ENCODE peak calls at places on chromosome 15, in five cellular contexts. Y is foreskin fibroblast, H is GM23338, A is renal cortical epithelial cell, V is ureter. M is an unnamed sample.

GRCh38 chr15:89018235-89018634 is 70.0 kb upstream of the ABHD2 start:
- DNase-seq in V (peak; percentile 77), Y (no peak), H (no peak), A (no peak), M (no peak)

GRCh38 chr15:69462030-69462492 is 9.4 kb downstream of the RPLP1 start:
- DNase-seq in V (peak; percentile 50), A (no peak), Y (no peak), H (no peak), M (no peak)

GRCh38 chr15:73357999-73358665 is 10.6 kb downstream of the HCN4 start:
- DNase-seq in V (no peak), Y (no peak), H (no peak), A (peak; percentile 7), M (no peak)

GRCh38 chr15:89761009-89761831 is 10.2 kb upstream of the MESP1 start:
- DNase-seq in H (no peak), V (no peak), Y (no peak), A (no peak), M (no peak)

GRCh38 chr15:73891328-73891975 is 18.1 kb downstream of the TBC1D21 start:
- DNase-seq in H (no peak), Y (no peak), V (no peak), A (no peak), M (no peak)

GRCh38 chr15:61275901-61276300 is 46.8 kb upstream of the RORA start:
- DNase-seq in V (no peak), Y (no peak), A (peak; percentile 36), H (no peak), M (no peak)

GRCh38 chr15:85934691-85935090 is 140.0 kb upstream of the KLHL25 start:
- DNase-seq in A (no peak), Y (no peak), V (no peak), H (no peak), M (no peak)

GRCh38 chr15:81196576-81197254 is at the start of gene IL16:
- DNase-seq in A (no peak), Y (no peak), V (no peak), H (no peak), M (peak; percentile 91)

GRCh38 chr15:59247364-59247763 is 40.7 kb downstream of the LDHAL6B start:
- DNase-seq in Y (peak; percentile 44), A (peak; percentile 76), H (peak; percentile 92), V (peak; percentile 54), M (no peak)

GRCh38 chr15:92576597-92577200 is 78.9 kb downstream of the FAM174B start:
- DNase-seq in A (no peak), H (no peak), Y (no peak), V (no peak), M (peak; percentile 84)

GRCh38 chr15:32824777-32825176 is 107.0 kb downstream of the GREM1 start:
- DNase-seq in V (no peak), A (peak; percentile 97), Y (peak; percentile 89), H (no peak), M (no peak)

GRCh38 chr15:29825205-29825604 is 2.9 kb upstream of the TJP1 start:
- DNase-seq in Y (no peak), A (no peak), H (no peak), V (no peak), M (no peak)

GRCh38 chr15:63065262-63066234 is 23.0 kb downstream of the TPM1 start:
- DNase-seq in Y (no peak), H (peak; percentile 66), V (no peak), A (no peak), M (no peak)

GRCh38 chr15:68994149-68994548 is 20.3 kb upstream of the NOX5 start:
- DNase-seq in A (peak; percentile 78), V (no peak), Y (peak; percentile 22), H (no peak), M (peak; percentile 86)

GRCh38 chr15:81962438-81962837 is 83.4 kb downstream of the MEX3B start:
- DNase-seq in Y (no peak), V (no peak), H (no peak), A (no peak), M (no peak)

GRCh38 chr15:69013726-69014406 is 629 bp upstream of the NOX5 start:
- DNase-seq in A (no peak), Y (no peak), H (no peak), V (no peak), M (peak; percentile 17)

GRCh38 chr15:70796516-70797310 is 33.4 kb upstream of the UACA start:
- DNase-seq in V (no peak), A (no peak), Y (no peak), H (no peak), M (no peak)

GRCh38 chr15:100932676-100933348 is 13.7 kb downstream of the LRRK1 start:
- DNase-seq in A (no peak), H (peak; percentile 11), V (no peak), Y (no peak), M (no peak)

GRCh38 chr15:71237456-71238188 is 122.4 kb downstream of the THSD4 start:
- DNase-seq in A (peak; percentile 90), V (no peak), Y (peak; percentile 92), H (no peak), M (no peak)

GRCh38 chr15:59438891-59439290 is 905 bp downstream of the FAM81A start:
- DNase-seq in V (peak; percentile 38), H (no peak), A (peak; percentile 16), Y (no peak), M (peak; percentile 77)

GRCh38 chr15:50066693-50067092 is 52.3 kb downstream of the ATP8B4 start:
- DNase-seq in Y (no peak), V (no peak), A (no peak), H (no peak), M (no peak)

GRCh38 chr15:60376677-60377095 is 21.1 kb downstream of the ANXA2 start:
- DNase-seq in A (no peak), H (no peak), V (no peak), Y (no peak), M (no peak)

GRCh38 chr15:99305761-99306505 is 54.7 kb downstream of the LRRC28 start:
- DNase-seq in H (peak; percentile 59), V (peak; percentile 69), Y (peak; percentile 27), A (peak; percentile 96), M (no peak)

GRCh38 chr15:43329222-43329959 is 982 bp downstream of the LCMT2 start:
- DNase-seq in V (no peak), H (peak; percentile 62), Y (no peak), A (peak; percentile 15), M (no peak)

GRCh38 chr15:73922186-73923151 is 3.8 kb upstream of the LOXL1 start:
- DNase-seq in A (no peak), Y (no peak), H (peak; percentile 92), V (peak; percentile 56), M (no peak)

GRCh38 chr15:58462547-58462946 is 30.8 kb downstream of the LIPC start:
- DNase-seq in V (peak; percentile 66), Y (no peak), A (peak; percentile 78), H (no peak), M (no peak)

GRCh38 chr15:32642667-32643425 is 1.3 kb downstream of the SCG5 start:
- DNase-seq in H (peak; percentile 17), A (no peak), Y (no peak), V (no peak), M (no peak)

GRCh38 chr15:78906310-78906608 is 33.6 kb downstream of the MORF4L1 start:
- DNase-seq in H (no peak), V (no peak), Y (peak; percentile 91), A (peak; percentile 91), M (no peak)

GRCh38 chr15:59200560-59200959 is 6.1 kb upstream of the LDHAL6B start:
- DNase-seq in V (no peak), Y (no peak), A (no peak), H (no peak), M (no peak)

GRCh38 chr15:77836116-77836798 is 203.5 kb upstream of the LINGO1 start:
- DNase-seq in Y (no peak), H (peak; percentile 64), A (no peak), V (no peak), M (no peak)

GRCh38 chr15:65416845-65417416 is 5.8 kb downstream of the IGDCC4 start:
- DNase-seq in A (no peak), Y (no peak), H (peak; percentile 94), V (no peak), M (no peak)